ENCODE peak calls at places on chromosomes 7 and 10, in seven cellular contexts. J is left ventricle myocardium inferior, N is H9, H is C1 segment of cervical spinal cord, A is heart left ventricle, R is NCI-H510A treated with DMSO at 0.1 percent for 48 hours, U is hippocampal formation. V is an unnamed sample.

GRCh38 chr10:35006836-35007235 is 83.3 kb downstream of the CUL2 start:
- DNase-seq in J (no peak), N (no peak), H (no peak), A (no peak), R (no peak), U (no peak), V (no peak)

GRCh38 chr10:32207544-32207943 is 139.4 kb downstream of the EPC1 start:
- DNase-seq in J (peak; percentile 31), N (peak; percentile 54), H (no peak), A (peak; percentile 20), R (peak; percentile 22), U (no peak), V (peak; percentile 62)

GRCh38 chr10:114915294-114915693 is 22.7 kb upstream of the TRUB1 start:
- DNase-seq in J (no peak), N (no peak), H (no peak), A (no peak), R (no peak), U (no peak), V (no peak)

GRCh38 chr7:17130281-17131059 is 168.0 kb upstream of the AHR start:
- DNase-seq in J (no peak), N (no peak), H (no peak), A (no peak), R (peak; percentile 34), U (no peak), V (no peak)

GRCh38 chr10:80164596-80164995 is 32.1 kb downstream of the PLAC9 start:
- DNase-seq in J (no peak), N (no peak), H (no peak), A (no peak), R (no peak), U (no peak), V (no peak)

GRCh38 chr10:57657164-57657765 is 610.4 kb downstream of the IPMK start:
- DNase-seq in J (peak; percentile 22), N (peak; percentile 71), H (peak; percentile 1), A (peak; percentile 9), R (peak; percentile 38), U (peak; percentile 23), V (peak; percentile 44)

GRCh38 chr10:86122646-86123045 is 243.9 kb downstream of the GRID1 start:
- DNase-seq in J (no peak), N (no peak), H (no peak), A (no peak), R (no peak), U (no peak), V (no peak)

GRCh38 chr10:86071758-86072157 is 294.8 kb downstream of the GRID1 start:
- DNase-seq in J (no peak), N (no peak), H (no peak), A (no peak), R (no peak), U (no peak), V (no peak)

GRCh38 chr7:132430863-132431822 is 145.1 kb downstream of the PLXNA4 start:
- DNase-seq in J (no peak), N (no peak), H (no peak), A (no peak), R (no peak), U (no peak), V (no peak)

GRCh38 chr7:123548406-123548805 is 9.2 kb downstream of the NDUFA5 start:
- DNase-seq in J (no peak), N (no peak), H (no peak), A (no peak), R (no peak), U (no peak), V (no peak)

GRCh38 chr7:98211221-98211675 is at the start of gene BHLHA15:
- DNase-seq in J (no peak), N (peak; percentile 67), H (no peak), A (no peak), R (peak; percentile 9), U (no peak), V (peak; percentile 73)

GRCh38 chr10:59027975-59028640 is 148.3 kb upstream of the PHYHIPL start:
- DNase-seq in J (no peak), N (no peak), H (no peak), A (no peak), R (no peak), U (no peak), V (no peak)

GRCh38 chr10:78362406-78363022 is 328.9 kb downstream of the RPS24 start:
- DNase-seq in J (peak; percentile 26), N (peak; percentile 35), H (no peak), A (peak; percentile 21), R (no peak), U (no peak), V (peak; percentile 66)

GRCh38 chr10:71006497-71006896 is 118.1 kb upstream of the PCBD1 start:
- DNase-seq in J (no peak), N (no peak), H (no peak), A (no peak), R (no peak), U (no peak), V (no peak)

V was measured in lower lobe of right lung.